ENCODE peak calls at places on chromosomes 4 and X, in six cellular contexts. M, X, V, Z, P and F are unnamed samples.

GRCh38 chrX:124293810-124294209 is 38.6 kb upstream of the TEX13D start:
- DNase-seq in M (no peak), X (no peak), V (no peak), Z (no peak), P (no peak), F (no peak)

GRCh38 chr4:16083217-16084191 is at the start of gene PROM1:
- DNase-seq in M (peak; percentile 60), X (no peak), V (no peak), Z (no peak), P (peak; percentile 35), F (no peak)

GRCh38 chr4:81410695-81411094 is 61.0 kb downstream of the RASGEF1B start:
- DNase-seq in M (no peak), X (no peak), V (no peak), Z (no peak), P (no peak), F (no peak)

GRCh38 chr4:121648518-121648917 is 48.3 kb downstream of the ANXA5 start:
- DNase-seq in M (no peak), X (no peak), V (no peak), Z (no peak), P (no peak), F (no peak)

GRCh38 chr4:123339507-123340380 is 56.9 kb upstream of the SPRY1 start:
- DNase-seq in M (no peak), X (no peak), V (no peak), Z (no peak), P (no peak), F (no peak)

GRCh38 chrX:92260102-92260501 is 480.9 kb downstream of the PCDH11X start:
- DNase-seq in M (no peak), X (no peak), V (no peak), Z (no peak), P (no peak), F (no peak)

GRCh38 chr4:187541666-187542065 is 453.9 kb upstream of the ZFP42 start:
- DNase-seq in M (no peak), X (no peak), V (no peak), Z (no peak), P (no peak), F (no peak)

GRCh38 chrX:9519546-9520210 is 54.8 kb downstream of the TBL1X start:
- DNase-seq in M (no peak), X (no peak), V (no peak), Z (no peak), P (no peak), F (no peak)

GRCh38 chr4:43471950-43472349 is 579.4 kb downstream of the GRXCR1 start:
- DNase-seq in M (no peak), X (no peak), V (no peak), Z (no peak), P (no peak), F (no peak)

GRCh38 chr4:6008092-6008551 is 10.1 kb downstream of the C4orf50 start:
- DNase-seq in M (no peak), X (peak; percentile 31), V (no peak), Z (no peak), P (no peak), F (no peak)

GRCh38 chr4:7781361-7781760 is 158.3 kb downstream of the AFAP1 start:
- DNase-seq in M (no peak), X (no peak), V (no peak), Z (no peak), P (no peak), F (no peak)

GRCh38 chrX:7117587-7117986 is 29.9 kb upstream of the STS start:
- DNase-seq in M (no peak), X (no peak), V (no peak), Z (no peak), P (no peak), F (no peak)

GRCh38 chrX:41300758-41301437 is 33.1 kb upstream of the DDX3X start:
- DNase-seq in M (no peak), X (no peak), V (no peak), Z (no peak), P (no peak), F (no peak)

GRCh38 chrX:111402378-111402777 is 9.6 kb downstream of the DCX start:
- DNase-seq in M (no peak), X (no peak), V (no peak), Z (no peak), P (no peak), F (no peak)

GRCh38 chr4:53712326-53712725 is 121.0 kb upstream of the LNX1 start:
- DNase-seq in M (peak; percentile 30), X (no peak), V (no peak), Z (no peak), P (no peak), F (no peak)

GRCh38 chr4:100317032-100317864 is 127.0 kb upstream of the DDIT4L start:
- DNase-seq in M (no peak), X (no peak), V (no peak), Z (no peak), P (no peak), F (no peak)

GRCh38 chrX:10549280-10549679 is 71.1 kb downstream of the MID1 start:
- DNase-seq in M (no peak), X (no peak), V (peak; percentile 7), Z (no peak), P (no peak), F (no peak)

GRCh38 chr4:174352405-174352804 is 68.7 kb downstream of the CEP44 start:
- DNase-seq in M (no peak), X (no peak), V (no peak), Z (no peak), P (no peak), F (no peak)

GRCh38 chrX:2507904-2508630 is 7.3 kb upstream of the DHRSX start:
- DNase-seq in M (peak; percentile 63), X (no peak), V (no peak), Z (no peak), P (no peak), F (no peak)

GRCh38 chr4:133969202-133969873 is 232.3 kb downstream of the PABPC4L start:
- DNase-seq in M (no peak), X (no peak), V (no peak), Z (no peak), P (peak; percentile 50), F (no peak)
- TF ChIP-seq POLR2A in M (no peak), X (no peak), V (no peak), Z (no peak), P (no peak), F (no peak)

GRCh38 chrX:47976254-47977151 is 27.3 kb downstream of the ZNF182 start:
- DNase-seq in M (no peak), X (no peak), V (no peak), Z (no peak), P (no peak), F (no peak)
- H3K9me3 ChIP-seq in M (no peaks in the 10 kb centered on the region), X (peaks cover 89% of the 10 kb centered on the region), V (no peaks in the 10 kb centered on the region), Z (no peaks in the 10 kb centered on the region), P (peaks cover 43% of the 10 kb centered on the region), F (peaks cover 25% of the 10 kb centered on the region)

GRCh38 chr4:173264245-173264959 is 69.8 kb downstream of the HMGB2 start:
- DNase-seq in M (peak; percentile 78), X (no peak), V (no peak), Z (no peak), P (peak; percentile 77), F (no peak)
- H3K4me3 ChIP-seq in M (no peak overlapping the region), X (no peak overlapping the region), V (no peak overlapping the region), Z (no peak overlapping the region), P (no peak overlapping the region), F (no peak overlapping the region)

GRCh38 chr4:13918110-13918509 is 290.6 kb upstream of the BOD1L1 start:
- DNase-seq in M (no peak), X (peak; percentile 5), V (no peak), Z (no peak), P (peak; percentile 54), F (no peak)

GRCh38 chr4:13920111-13920875 is 292.8 kb upstream of the BOD1L1 start:
- DNase-seq in M (no peak), X (peak; percentile 2), V (no peak), Z (no peak), P (no peak), F (no peak)

GRCh38 chr4:13917010-13917409 is 289.5 kb upstream of the BOD1L1 start:
- DNase-seq in M (no peak), X (no peak), V (no peak), Z (no peak), P (no peak), F (no peak)

GRCh38 chr4:13920901-13921300 is 293.4 kb upstream of the BOD1L1 start:
- DNase-seq in M (no peak), X (peak; percentile 70), V (no peak), Z (no peak), P (peak; percentile 39), F (no peak)

DNA sequence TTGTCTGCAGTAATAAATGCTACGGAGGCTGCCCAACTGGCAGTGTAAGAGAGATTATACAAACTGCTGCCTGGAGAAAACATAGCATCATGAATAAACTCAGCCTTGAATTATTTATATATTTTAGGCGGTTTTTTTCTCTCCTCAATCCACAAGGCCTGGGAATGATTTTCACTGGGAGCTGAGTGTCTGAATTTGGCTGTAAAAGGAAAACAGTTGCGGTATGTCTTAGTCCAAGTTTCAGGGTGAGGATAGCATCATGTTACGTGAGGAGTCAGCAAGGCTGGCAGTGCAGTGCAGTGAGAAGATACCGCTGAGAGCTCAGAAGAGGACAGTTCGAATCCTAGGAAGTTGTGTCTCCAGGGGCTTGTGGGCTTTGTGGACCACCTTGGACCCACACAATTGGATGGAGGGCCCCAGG is 291.5 kb upstream of the BOD1L1 start:
- DNase-seq in M (no peak), X (no peak), V (no peak), Z (no peak), P (no peak), F (no peak)
- TF ChIP-seq POLR2A in M (no peak), X (no peak), V (no peak), Z (no peak), P (no peak), F (no peak)

DNA sequence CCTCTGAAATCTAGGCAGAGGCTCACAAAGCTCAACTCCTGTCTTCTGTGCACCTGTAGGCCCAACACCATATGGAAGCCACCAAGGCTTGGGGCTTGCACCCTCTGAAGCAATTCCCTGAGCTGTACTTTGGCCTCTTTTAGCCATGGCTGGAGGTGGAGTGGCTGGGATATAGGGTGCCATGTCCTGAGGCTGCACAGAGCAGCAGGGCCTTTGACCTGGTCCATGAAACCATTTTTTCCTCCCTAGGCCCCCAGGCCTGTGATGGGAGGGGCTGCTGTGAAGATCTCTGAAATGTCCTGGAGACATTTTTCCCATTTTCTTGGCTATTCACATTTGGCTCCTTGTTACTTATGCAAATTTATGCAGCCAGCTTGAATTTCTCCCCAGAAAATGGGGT is 20.9 kb upstream of the COL25A1 start:
- DNase-seq in M (no peak), X (no peak), V (no peak), Z (no peak), P (no peak), F (no peak)
- H3K9me3 ChIP-seq in M (no peaks in the 10 kb centered on the region), X (no peaks in the 10 kb centered on the region), V (no peaks in the 10 kb centered on the region), Z (no peaks in the 10 kb centered on the region), P (peaks cover 25% of the 10 kb centered on the region), F (no peaks in the 10 kb centered on the region)

GRCh38 chr4:26576171-26576829 is 7.6 kb upstream of the TBC1D19 start:
- DNase-seq in M (peak; percentile 21), X (no peak), V (no peak), Z (no peak), P (peak; percentile 29), F (no peak)
- H3K4me3 ChIP-seq in M (no peak overlapping the region), X (no peak overlapping the region), V (no peak overlapping the region), Z (no peak overlapping the region), P (no peak overlapping the region), F (no peak overlapping the region)